ENCODE peak calls at places on chromosomes 3 and 15, in nine cellular contexts. One of them, this sample, is unnamed.

GRCh38 chr15:60535743-60536142 is 56.8 kb upstream of the ICE2 start:
- DNase-seq in stimulated activated CD8-positive, alpha-beta memory T cell treated with anti-CD3 and anti-CD28 coated beads, Interleukin-4, amount 100 ng/mL, for 1 hour: no peak
- DNase-seq in A172: no peak
- DNase-seq in DMS 273 treated with DMSO at 0.1 percent for 48 hours: no peak
- DNase-seq in activated CD8-positive, alpha-beta memory T cell treated with anti-CD3 and anti-CD28 coated beads for 48 hours: no peak
- DNase-seq in prostate gland: no peak
- DNase-seq in heart right ventricle: no peak
- DNase-seq in NCI-H1092 treated with DMSO at 0.1 percent for 48 hours: no peak
- DNase-seq in stimulated activated CD4-positive, alpha-beta T cell treated with anti-CD3 and anti-CD28 coated beads, Interleukin-12 subunit alpha, Interleukin-12 subunit beta, amount 100 ng/mL, for 4 hours: no peak
- DNase-seq in this sample: no peak

GRCh38 chr3:55702822-55703221 is 215.7 kb upstream of the WNT5A start:
- DNase-seq in NCI-H1092 treated with DMSO at 0.1 percent for 48 hours: no peak
- DNase-seq in DMS 273 treated with DMSO at 0.1 percent for 48 hours: no peak
- DNase-seq in stimulated activated CD8-positive, alpha-beta memory T cell treated with anti-CD3 and anti-CD28 coated beads, Interleukin-4, amount 100 ng/mL, for 1 hour: no peak
- DNase-seq in stimulated activated CD4-positive, alpha-beta T cell treated with anti-CD3 and anti-CD28 coated beads, Interleukin-12 subunit alpha, Interleukin-12 subunit beta, amount 100 ng/mL, for 4 hours: no peak
- DNase-seq in prostate gland: no peak
- DNase-seq in activated CD8-positive, alpha-beta memory T cell treated with anti-CD3 and anti-CD28 coated beads for 48 hours: no peak
- DNase-seq in A172: no peak
- DNase-seq in heart right ventricle: no peak
- DNase-seq in this sample: no peak

GRCh38 chr15:69410290-69410874 is 3.8 kb upstream of the KIF23 start:
- DNase-seq in A172: peak; percentile 75
- DNase-seq in stimulated activated CD4-positive, alpha-beta T cell treated with anti-CD3 and anti-CD28 coated beads, Interleukin-12 subunit alpha, Interleukin-12 subunit beta, amount 100 ng/mL, for 4 hours: peak; percentile 13
- DNase-seq in activated CD8-positive, alpha-beta memory T cell treated with anti-CD3 and anti-CD28 coated beads for 48 hours: no peak
- DNase-seq in NCI-H1092 treated with DMSO at 0.1 percent for 48 hours: peak; percentile 29
- DNase-seq in heart right ventricle: no peak
- DNase-seq in stimulated activated CD8-positive, alpha-beta memory T cell treated with anti-CD3 and anti-CD28 coated beads, Interleukin-4, amount 100 ng/mL, for 1 hour: no peak
- DNase-seq in DMS 273 treated with DMSO at 0.1 percent for 48 hours: no peak
- DNase-seq in prostate gland: no peak
- DNase-seq in this sample: no peak

GRCh38 chr3:45690331-45691035 is 1.3 kb downstream of the SACM1L start:
- DNase-seq in prostate gland: no peak
- DNase-seq in heart right ventricle: no peak
- DNase-seq in stimulated activated CD4-positive, alpha-beta T cell treated with anti-CD3 and anti-CD28 coated beads, Interleukin-12 subunit alpha, Interleukin-12 subunit beta, amount 100 ng/mL, for 4 hours: no peak
- DNase-seq in stimulated activated CD8-positive, alpha-beta memory T cell treated with anti-CD3 and anti-CD28 coated beads, Interleukin-4, amount 100 ng/mL, for 1 hour: no peak
- DNase-seq in DMS 273 treated with DMSO at 0.1 percent for 48 hours: no peak
- DNase-seq in A172: no peak
- DNase-seq in NCI-H1092 treated with DMSO at 0.1 percent for 48 hours: no peak
- DNase-seq in activated CD8-positive, alpha-beta memory T cell treated with anti-CD3 and anti-CD28 coated beads for 48 hours: no peak
- DNase-seq in this sample: no peak

GRCh38 chr3:55770077-55770476 is 283.0 kb upstream of the WNT5A start:
- DNase-seq in stimulated activated CD8-positive, alpha-beta memory T cell treated with anti-CD3 and anti-CD28 coated beads, Interleukin-4, amount 100 ng/mL, for 1 hour: no peak
- DNase-seq in stimulated activated CD4-positive, alpha-beta T cell treated with anti-CD3 and anti-CD28 coated beads, Interleukin-12 subunit alpha, Interleukin-12 subunit beta, amount 100 ng/mL, for 4 hours: no peak
- DNase-seq in activated CD8-positive, alpha-beta memory T cell treated with anti-CD3 and anti-CD28 coated beads for 48 hours: no peak
- DNase-seq in A172: no peak
- DNase-seq in NCI-H1092 treated with DMSO at 0.1 percent for 48 hours: no peak
- DNase-seq in prostate gland: no peak
- DNase-seq in DMS 273 treated with DMSO at 0.1 percent for 48 hours: no peak
- DNase-seq in heart right ventricle: no peak
- DNase-seq in this sample: no peak

GRCh38 chr3:79521221-79521848 is 246.5 kb downstream of the ROBO1 start:
- DNase-seq in stimulated activated CD4-positive, alpha-beta T cell treated with anti-CD3 and anti-CD28 coated beads, Interleukin-12 subunit alpha, Interleukin-12 subunit beta, amount 100 ng/mL, for 4 hours: no peak
- DNase-seq in prostate gland: no peak
- DNase-seq in A172: peak; percentile 48
- DNase-seq in NCI-H1092 treated with DMSO at 0.1 percent for 48 hours: peak; percentile 40
- DNase-seq in stimulated activated CD8-positive, alpha-beta memory T cell treated with anti-CD3 and anti-CD28 coated beads, Interleukin-4, amount 100 ng/mL, for 1 hour: no peak
- DNase-seq in DMS 273 treated with DMSO at 0.1 percent for 48 hours: peak; percentile 2
- DNase-seq in activated CD8-positive, alpha-beta memory T cell treated with anti-CD3 and anti-CD28 coated beads for 48 hours: no peak
- DNase-seq in heart right ventricle: no peak
- DNase-seq in this sample: no peak

GRCh38 chr3:171565671-171566070 is 105.5 kb upstream of the TNIK start:
- DNase-seq in heart right ventricle: no peak
- DNase-seq in stimulated activated CD4-positive, alpha-beta T cell treated with anti-CD3 and anti-CD28 coated beads, Interleukin-12 subunit alpha, Interleukin-12 subunit beta, amount 100 ng/mL, for 4 hours: no peak
- DNase-seq in stimulated activated CD8-positive, alpha-beta memory T cell treated with anti-CD3 and anti-CD28 coated beads, Interleukin-4, amount 100 ng/mL, for 1 hour: no peak
- DNase-seq in A172: no peak
- DNase-seq in DMS 273 treated with DMSO at 0.1 percent for 48 hours: peak; percentile 76
- DNase-seq in NCI-H1092 treated with DMSO at 0.1 percent for 48 hours: peak; percentile 27
- DNase-seq in prostate gland: no peak
- DNase-seq in activated CD8-positive, alpha-beta memory T cell treated with anti-CD3 and anti-CD28 coated beads for 48 hours: no peak
- DNase-seq in this sample: no peak

GRCh38 chr15:84631706-84632272 is 22.3 kb downstream of the WDR73 start:
- DNase-seq in heart right ventricle: no peak
- DNase-seq in DMS 273 treated with DMSO at 0.1 percent for 48 hours: no peak
- DNase-seq in activated CD8-positive, alpha-beta memory T cell treated with anti-CD3 and anti-CD28 coated beads for 48 hours: no peak
- DNase-seq in stimulated activated CD8-positive, alpha-beta memory T cell treated with anti-CD3 and anti-CD28 coated beads, Interleukin-4, amount 100 ng/mL, for 1 hour: no peak
- DNase-seq in stimulated activated CD4-positive, alpha-beta T cell treated with anti-CD3 and anti-CD28 coated beads, Interleukin-12 subunit alpha, Interleukin-12 subunit beta, amount 100 ng/mL, for 4 hours: no peak
- DNase-seq in A172: no peak
- DNase-seq in NCI-H1092 treated with DMSO at 0.1 percent for 48 hours: no peak
- DNase-seq in prostate gland: no peak
- DNase-seq in this sample: no peak

GRCh38 chr15:99409097-99409473 is 156.7 kb upstream of the MEF2A start:
- DNase-seq in stimulated activated CD8-positive, alpha-beta memory T cell treated with anti-CD3 and anti-CD28 coated beads, Interleukin-4, amount 100 ng/mL, for 1 hour: no peak
- DNase-seq in activated CD8-positive, alpha-beta memory T cell treated with anti-CD3 and anti-CD28 coated beads for 48 hours: no peak
- DNase-seq in NCI-H1092 treated with DMSO at 0.1 percent for 48 hours: peak; percentile 20
- DNase-seq in DMS 273 treated with DMSO at 0.1 percent for 48 hours: no peak
- DNase-seq in heart right ventricle: peak; percentile 70
- DNase-seq in A172: peak; percentile 61
- DNase-seq in stimulated activated CD4-positive, alpha-beta T cell treated with anti-CD3 and anti-CD28 coated beads, Interleukin-12 subunit alpha, Interleukin-12 subunit beta, amount 100 ng/mL, for 4 hours: no peak
- DNase-seq in prostate gland: peak; percentile 69
- DNase-seq in this sample: no peak

GRCh38 chr15:64247906-64248541 is 85.2 kb upstream of the PPIB start:
- DNase-seq in NCI-H1092 treated with DMSO at 0.1 percent for 48 hours: no peak
- DNase-seq in activated CD8-positive, alpha-beta memory T cell treated with anti-CD3 and anti-CD28 coated beads for 48 hours: no peak
- DNase-seq in prostate gland: peak; percentile 13
- DNase-seq in heart right ventricle: no peak
- DNase-seq in stimulated activated CD4-positive, alpha-beta T cell treated with anti-CD3 and anti-CD28 coated beads, Interleukin-12 subunit alpha, Interleukin-12 subunit beta, amount 100 ng/mL, for 4 hours: no peak
- DNase-seq in A172: peak; percentile 79
- DNase-seq in stimulated activated CD8-positive, alpha-beta memory T cell treated with anti-CD3 and anti-CD28 coated beads, Interleukin-4, amount 100 ng/mL, for 1 hour: no peak
- DNase-seq in DMS 273 treated with DMSO at 0.1 percent for 48 hours: peak; percentile 34
- DNase-seq in this sample: no peak

GRCh38 chr3:14124223-14124614 is 451 bp downstream of the CHCHD4 start:
- DNase-seq in A172: no peak
- DNase-seq in activated CD8-positive, alpha-beta memory T cell treated with anti-CD3 and anti-CD28 coated beads for 48 hours: peak; percentile 29
- DNase-seq in NCI-H1092 treated with DMSO at 0.1 percent for 48 hours: peak; percentile 43
- DNase-seq in heart right ventricle: peak; percentile 65
- DNase-seq in stimulated activated CD4-positive, alpha-beta T cell treated with anti-CD3 and anti-CD28 coated beads, Interleukin-12 subunit alpha, Interleukin-12 subunit beta, amount 100 ng/mL, for 4 hours: peak; percentile 66
- DNase-seq in prostate gland: no peak
- DNase-seq in stimulated activated CD8-positive, alpha-beta memory T cell treated with anti-CD3 and anti-CD28 coated beads, Interleukin-4, amount 100 ng/mL, for 1 hour: no peak
- DNase-seq in DMS 273 treated with DMSO at 0.1 percent for 48 hours: no peak
- DNase-seq in this sample: no peak

GRCh38 chr3:34504755-34505154 is 706.3 kb downstream of the PDCD6IP start:
- DNase-seq in A172: no peak
- DNase-seq in stimulated activated CD8-positive, alpha-beta memory T cell treated with anti-CD3 and anti-CD28 coated beads, Interleukin-4, amount 100 ng/mL, for 1 hour: no peak
- DNase-seq in prostate gland: no peak
- DNase-seq in NCI-H1092 treated with DMSO at 0.1 percent for 48 hours: no peak
- DNase-seq in heart right ventricle: no peak
- DNase-seq in DMS 273 treated with DMSO at 0.1 percent for 48 hours: no peak
- DNase-seq in stimulated activated CD4-positive, alpha-beta T cell treated with anti-CD3 and anti-CD28 coated beads, Interleukin-12 subunit alpha, Interleukin-12 subunit beta, amount 100 ng/mL, for 4 hours: no peak
- DNase-seq in activated CD8-positive, alpha-beta memory T cell treated with anti-CD3 and anti-CD28 coated beads for 48 hours: no peak
- DNase-seq in this sample: no peak

GRCh38 chr15:46786886-46787285 is 930.4 kb upstream of the SEMA6D start:
- DNase-seq in heart right ventricle: no peak
- DNase-seq in prostate gland: no peak
- DNase-seq in NCI-H1092 treated with DMSO at 0.1 percent for 48 hours: peak; percentile 8
- DNase-seq in A172: no peak
- DNase-seq in activated CD8-positive, alpha-beta memory T cell treated with anti-CD3 and anti-CD28 coated beads for 48 hours: no peak
- DNase-seq in stimulated activated CD8-positive, alpha-beta memory T cell treated with anti-CD3 and anti-CD28 coated beads, Interleukin-4, amount 100 ng/mL, for 1 hour: no peak
- DNase-seq in DMS 273 treated with DMSO at 0.1 percent for 48 hours: no peak
- DNase-seq in stimulated activated CD4-positive, alpha-beta T cell treated with anti-CD3 and anti-CD28 coated beads, Interleukin-12 subunit alpha, Interleukin-12 subunit beta, amount 100 ng/mL, for 4 hours: no peak
- DNase-seq in this sample: no peak

GRCh38 chr3:108097326-108098035 is 6.7 kb upstream of the CD47 start:
- DNase-seq in heart right ventricle: no peak
- DNase-seq in stimulated activated CD4-positive, alpha-beta T cell treated with anti-CD3 and anti-CD28 coated beads, Interleukin-12 subunit alpha, Interleukin-12 subunit beta, amount 100 ng/mL, for 4 hours: no peak
- DNase-seq in DMS 273 treated with DMSO at 0.1 percent for 48 hours: no peak
- DNase-seq in NCI-H1092 treated with DMSO at 0.1 percent for 48 hours: no peak
- DNase-seq in A172: no peak
- DNase-seq in prostate gland: no peak
- DNase-seq in stimulated activated CD8-positive, alpha-beta memory T cell treated with anti-CD3 and anti-CD28 coated beads, Interleukin-4, amount 100 ng/mL, for 1 hour: no peak
- DNase-seq in activated CD8-positive, alpha-beta memory T cell treated with anti-CD3 and anti-CD28 coated beads for 48 hours: no peak
- DNase-seq in this sample: no peak